ENCODE peak calls at places on chromosomes 6 and 20, in eight cellular contexts. One of them, this sample, is unnamed.

GRCh38 chr20:45059022-45059728 is 41.8 kb downstream of the KCNS1 start:
- DNase-seq in body of pancreas: no peak
- DNase-seq in PC-9: no peak
- DNase-seq in IMR-90: peak
- DNase-seq in H1: no peak
- DNase-seq in MM.1S: peak
- DNase-seq in right lobe of liver: no peak
- DNase-seq in WERI-Rb-1: no peak
- DNase-seq in this sample: no peak

GRCh38 chr6:107221519-107221918 is 106.2 kb upstream of the BEND3 start:
- DNase-seq in body of pancreas: no peak
- DNase-seq in PC-9: no peak
- DNase-seq in IMR-90: no peak
- DNase-seq in H1: no peak
- DNase-seq in MM.1S: no peak
- DNase-seq in right lobe of liver: no peak
- DNase-seq in WERI-Rb-1: no peak
- DNase-seq in this sample: no peak

GRCh38 chr20:58416832-58417231 is 27.8 kb downstream of the VAPB start:
- DNase-seq in body of pancreas: no peak
- DNase-seq in PC-9: no peak
- DNase-seq in IMR-90: no peak
- DNase-seq in H1: no peak
- DNase-seq in MM.1S: no peak
- DNase-seq in right lobe of liver: no peak
- DNase-seq in WERI-Rb-1: no peak
- DNase-seq in this sample: no peak

GRCh38 chr6:33029297-33030184 is 20.1 kb upstream of the HLA-DOA start:
- DNase-seq in body of pancreas: peak
- DNase-seq in PC-9: no peak
- DNase-seq in IMR-90: peak
- DNase-seq in H1: no peak
- DNase-seq in MM.1S: no peak
- DNase-seq in right lobe of liver: no peak
- DNase-seq in WERI-Rb-1: peak
- DNase-seq in this sample: no peak

GRCh38 chr20:31803552-31804291 is 15.4 kb upstream of the MYLK2 start:
- DNase-seq in body of pancreas: no peak
- DNase-seq in PC-9: no peak
- DNase-seq in IMR-90: no peak
- DNase-seq in H1: no peak
- DNase-seq in MM.1S: no peak
- DNase-seq in right lobe of liver: no peak
- DNase-seq in WERI-Rb-1: no peak
- DNase-seq in this sample: no peak

GRCh38 chr20:4966826-4967751 is 34.2 kb downstream of the SLC23A2 start:
- DNase-seq in body of pancreas: no peak
- DNase-seq in PC-9: no peak
- DNase-seq in IMR-90: peak
- DNase-seq in H1: no peak
- DNase-seq in MM.1S: no peak
- DNase-seq in right lobe of liver: no peak
- DNase-seq in WERI-Rb-1: no peak
- DNase-seq in this sample: no peak

GRCh38 chr6:153405926-153406325 is 274.8 kb upstream of the RGS17 start:
- DNase-seq in body of pancreas: no peak
- DNase-seq in PC-9: no peak
- DNase-seq in IMR-90: no peak
- DNase-seq in H1: no peak
- DNase-seq in MM.1S: no peak
- DNase-seq in right lobe of liver: no peak
- DNase-seq in WERI-Rb-1: no peak
- DNase-seq in this sample: no peak

GRCh38 chr20:25308671-25309394 is 60.9 kb downstream of the PYGB start:
- DNase-seq in body of pancreas: peak
- DNase-seq in PC-9: peak
- DNase-seq in IMR-90: peak
- DNase-seq in H1: no peak
- DNase-seq in MM.1S: no peak
- DNase-seq in right lobe of liver: peak
- DNase-seq in WERI-Rb-1: no peak
- DNase-seq in this sample: no peak

GRCh38 chr6:160055378-160055777 is 66.2 kb upstream of the SLC22A1 start:
- DNase-seq in body of pancreas: no peak
- DNase-seq in PC-9: no peak
- DNase-seq in IMR-90: no peak
- DNase-seq in H1: no peak
- DNase-seq in MM.1S: no peak
- DNase-seq in right lobe of liver: no peak
- DNase-seq in WERI-Rb-1: no peak
- DNase-seq in this sample: no peak

GRCh38 chr6:166330612-166331011 is 11.7 kb downstream of the SFT2D1 start:
- DNase-seq in body of pancreas: no peak
- DNase-seq in PC-9: no peak
- DNase-seq in IMR-90: peak
- DNase-seq in H1: peak
- DNase-seq in MM.1S: no peak
- DNase-seq in right lobe of liver: peak
- DNase-seq in WERI-Rb-1: peak
- DNase-seq in this sample: peak

GRCh38 chr6:20633566-20634340 is 99.5 kb downstream of the CDKAL1 start:
- DNase-seq in body of pancreas: no peak
- DNase-seq in PC-9: no peak
- DNase-seq in IMR-90: no peak
- DNase-seq in H1: no peak
- DNase-seq in MM.1S: no peak
- DNase-seq in right lobe of liver: no peak
- DNase-seq in WERI-Rb-1: no peak
- DNase-seq in this sample: no peak

GRCh38 chr6:73548458-73549446 is 27.9 kb upstream of the EEF1A1 start:
- DNase-seq in body of pancreas: no peak
- DNase-seq in PC-9: no peak
- DNase-seq in IMR-90: no peak
- DNase-seq in H1: no peak
- DNase-seq in MM.1S: no peak
- DNase-seq in right lobe of liver: no peak
- DNase-seq in WERI-Rb-1: no peak
- DNase-seq in this sample: no peak

GRCh38 chr6:109523478-109523877 is 40.5 kb upstream of the ZBTB24 start:
- DNase-seq in body of pancreas: no peak
- DNase-seq in PC-9: no peak
- DNase-seq in IMR-90: peak
- DNase-seq in H1: no peak
- DNase-seq in MM.1S: no peak
- DNase-seq in right lobe of liver: no peak
- DNase-seq in WERI-Rb-1: no peak
- DNase-seq in this sample: no peak

GRCh38 chr6:52546678-52547077 is 30.2 kb downstream of the TRAM2 start:
- DNase-seq in body of pancreas: no peak
- DNase-seq in PC-9: no peak
- DNase-seq in IMR-90: no peak
- DNase-seq in H1: no peak
- DNase-seq in MM.1S: peak
- DNase-seq in right lobe of liver: no peak
- DNase-seq in WERI-Rb-1: no peak
- DNase-seq in this sample: no peak

GRCh38 chr20:34859826-34860545 is 12.7 kb downstream of the GGT7 start:
- DNase-seq in body of pancreas: no peak
- DNase-seq in PC-9: no peak
- DNase-seq in IMR-90: no peak
- DNase-seq in H1: no peak
- DNase-seq in MM.1S: no peak
- DNase-seq in right lobe of liver: no peak
- DNase-seq in WERI-Rb-1: no peak
- DNase-seq in this sample: no peak

GRCh38 chr6:40832691-40833090 is 206.3 kb downstream of the UNC5CL start:
- DNase-seq in body of pancreas: no peak
- DNase-seq in PC-9: no peak
- DNase-seq in IMR-90: no peak
- DNase-seq in H1: no peak
- DNase-seq in MM.1S: no peak
- DNase-seq in right lobe of liver: no peak
- DNase-seq in WERI-Rb-1: no peak
- DNase-seq in this sample: no peak

GRCh38 chr20:32165836-32166545 is 41.6 kb downstream of the PLAGL2 start:
- DNase-seq in body of pancreas: no peak
- DNase-seq in PC-9: no peak
- DNase-seq in IMR-90: no peak
- DNase-seq in H1: no peak
- DNase-seq in MM.1S: no peak
- DNase-seq in right lobe of liver: no peak
- DNase-seq in WERI-Rb-1: no peak
- DNase-seq in this sample: no peak

GRCh38 chr20:33947709-33948295 is 45.9 kb upstream of the RALY start:
- DNase-seq in body of pancreas: peak
- DNase-seq in PC-9: peak
- DNase-seq in IMR-90: peak
- DNase-seq in H1: peak
- DNase-seq in MM.1S: peak
- DNase-seq in right lobe of liver: no peak
- DNase-seq in WERI-Rb-1: peak
- DNase-seq in this sample: peak

GRCh38 chr6:79079425-79080130 is 1.5 kb upstream of the PHIP start:
- DNase-seq in body of pancreas: no peak
- DNase-seq in PC-9: no peak
- DNase-seq in IMR-90: peak
- DNase-seq in H1: no peak
- DNase-seq in MM.1S: no peak
- DNase-seq in right lobe of liver: no peak
- DNase-seq in WERI-Rb-1: no peak
- DNase-seq in this sample: no peak

GRCh38 chr6:43665376-43665775 is 20.5 kb downstream of the RSPH9 start:
- DNase-seq in body of pancreas: no peak
- DNase-seq in PC-9: peak
- DNase-seq in IMR-90: peak
- DNase-seq in H1: no peak
- DNase-seq in MM.1S: no peak
- DNase-seq in right lobe of liver: peak
- DNase-seq in WERI-Rb-1: no peak
- DNase-seq in this sample: no peak

DNA sequence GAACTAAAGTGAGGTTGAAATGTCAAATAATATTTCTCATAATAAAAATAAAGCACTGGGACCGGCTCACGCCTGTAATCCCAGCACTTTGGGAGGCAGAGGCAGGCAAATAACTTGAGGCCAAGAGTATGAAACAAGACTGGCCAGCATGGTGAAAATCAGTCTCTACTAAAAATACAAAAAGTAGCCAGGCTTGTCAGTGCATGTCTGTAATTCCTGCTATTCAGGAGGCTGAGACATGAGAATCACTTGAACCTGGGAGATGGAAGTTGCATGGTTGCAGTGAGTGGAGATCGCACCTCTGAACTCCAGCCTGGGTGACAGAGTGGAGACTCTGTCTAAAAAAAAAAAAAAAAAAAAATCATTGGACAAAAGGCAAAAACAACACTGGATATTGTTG is 38.4 kb upstream of the RSPO3 start:
- DNase-seq in body of pancreas: no peak
- DNase-seq in PC-9: no peak
- DNase-seq in IMR-90: no peak
- DNase-seq in H1: no peak
- DNase-seq in MM.1S: no peak
- DNase-seq in right lobe of liver: no peak
- DNase-seq in WERI-Rb-1: no peak
- DNase-seq in this sample: no peak
- TF ChIP-seq CTCF in body of pancreas: no peak
- TF ChIP-seq CTCF in PC-9: no peak
- TF ChIP-seq CTCF in IMR-90: no peak
- TF ChIP-seq CTCF in H1: no peak
- TF ChIP-seq CTCF in MM.1S: no peak
- TF ChIP-seq CTCF in right lobe of liver: no peak
- TF ChIP-seq CTCF in WERI-Rb-1: no peak
- TF ChIP-seq CTCF in this sample: no peak

DNA sequence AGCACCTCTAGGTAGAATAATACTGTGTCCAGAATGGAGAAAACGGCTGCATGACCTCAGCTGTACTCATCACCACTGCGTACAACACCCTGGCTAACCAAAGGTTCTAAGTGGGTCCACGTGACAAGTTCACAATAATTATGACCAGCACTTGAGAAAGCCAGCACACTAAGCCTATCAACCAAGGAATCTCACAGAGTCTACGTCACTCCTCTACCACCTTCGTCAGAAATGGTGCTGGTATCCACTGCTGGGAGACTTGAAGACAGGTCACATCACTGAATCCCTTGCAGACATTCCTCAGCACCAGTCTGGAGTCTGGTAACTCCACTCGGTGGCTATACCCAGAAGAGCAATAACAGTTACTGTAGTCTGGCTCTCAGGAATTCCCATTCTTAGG is 40.8 kb upstream of the PKIB start:
- DNase-seq in body of pancreas: no peak
- DNase-seq in PC-9: no peak
- DNase-seq in IMR-90: peak
- DNase-seq in H1: no peak
- DNase-seq in MM.1S: no peak
- DNase-seq in right lobe of liver: no peak
- DNase-seq in WERI-Rb-1: no peak
- DNase-seq in this sample: no peak
- H3K4me3 ChIP-seq in body of pancreas: no peak
- H3K4me3 ChIP-seq in PC-9: no peak
- H3K4me3 ChIP-seq in IMR-90: no peak
- H3K4me3 ChIP-seq in H1: no peak
- H3K4me3 ChIP-seq in MM.1S: no peak
- H3K4me3 ChIP-seq in right lobe of liver: no peak
- H3K4me3 ChIP-seq in WERI-Rb-1: no peak
- H3K4me3 ChIP-seq in this sample: no peak

DNA sequence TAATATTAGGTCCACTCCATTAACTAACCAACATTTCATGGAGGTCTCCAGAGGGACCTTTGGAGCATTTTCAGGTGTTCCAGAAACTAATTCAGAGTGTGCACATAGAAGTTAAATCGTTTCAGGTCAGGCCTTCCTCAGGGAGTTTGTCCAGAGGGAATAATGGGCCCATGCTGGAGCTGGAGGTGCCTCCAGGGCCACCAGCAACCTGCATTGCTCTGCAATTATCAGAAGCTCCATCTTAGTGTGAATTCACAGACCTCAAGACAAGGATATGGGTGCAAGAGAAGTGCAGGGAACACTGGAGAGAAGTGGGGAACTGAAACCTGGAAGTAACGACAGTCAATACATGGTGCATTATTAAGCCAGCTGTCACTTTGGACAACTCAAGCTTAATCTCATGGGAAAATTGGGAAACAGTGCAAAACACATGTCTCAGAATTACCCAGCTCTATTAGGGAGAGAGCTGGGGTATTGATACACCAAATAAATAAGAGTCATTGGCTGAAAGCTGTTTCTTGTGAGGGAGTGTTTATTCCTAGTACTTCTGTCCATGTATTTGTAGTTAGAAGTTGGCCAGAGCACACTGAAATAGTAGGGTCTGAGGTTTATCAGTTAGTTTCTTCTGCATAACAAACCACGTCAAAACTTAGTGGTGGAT is 191.9 kb upstream of the RALGAPA2 start:
- DNase-seq in body of pancreas: no peak
- DNase-seq in PC-9: no peak
- DNase-seq in IMR-90: no peak
- DNase-seq in H1: no peak
- DNase-seq in MM.1S: no peak
- DNase-seq in right lobe of liver: no peak
- DNase-seq in WERI-Rb-1: no peak
- DNase-seq in this sample: no peak
- TF ChIP-seq CTCF in body of pancreas: no peak
- TF ChIP-seq CTCF in PC-9: no peak
- TF ChIP-seq CTCF in IMR-90: no peak
- TF ChIP-seq CTCF in H1: no peak
- TF ChIP-seq CTCF in MM.1S: no peak
- TF ChIP-seq CTCF in right lobe of liver: no peak
- TF ChIP-seq CTCF in WERI-Rb-1: no peak
- TF ChIP-seq CTCF in this sample: no peak

GRCh38 chr6:14838041-14838596 is 407.8 kb upstream of the JARID2 start:
- DNase-seq in body of pancreas: no peak
- DNase-seq in PC-9: no peak
- DNase-seq in IMR-90: no peak
- DNase-seq in H1: no peak
- DNase-seq in MM.1S: no peak
- DNase-seq in right lobe of liver: no peak
- DNase-seq in WERI-Rb-1: no peak
- DNase-seq in this sample: no peak
- H3K4me3 ChIP-seq in body of pancreas: no peak
- H3K4me3 ChIP-seq in PC-9: no peak
- H3K4me3 ChIP-seq in IMR-90: no peak
- H3K4me3 ChIP-seq in H1: no peak
- H3K4me3 ChIP-seq in MM.1S: no peak
- H3K4me3 ChIP-seq in right lobe of liver: no peak
- H3K4me3 ChIP-seq in WERI-Rb-1: no peak
- H3K4me3 ChIP-seq in this sample: no peak